ENCODE peak calls at places on chromosomes 3 and 15, in four cellular contexts. I is GM12892, M is HL-60, C is GM12891. F is an unnamed sample.
A peak's percentile ranks its signal among the peaks of the same experiment; 100 is the strongest.

GRCh38 chr3:111314146-111314873 is 227.7 kb upstream of the CD96 start:
- DNase-seq in I (no peak), M (no peak), C (no peak), F (no peak)

GRCh38 chr15:70361891-70362290 is 264.2 kb upstream of the TLE3 start:
- DNase-seq in I (no peak), M (no peak), C (no peak), F (peak; percentile 10)

GRCh38 chr3:102630531-102630930 is 195.7 kb downstream of the ZPLD1 start:
- DNase-seq in I (no peak), M (no peak), C (no peak), F (no peak)

GRCh38 chr3:107392549-107393165 is 15.4 kb downstream of the CCDC54 start:
- DNase-seq in I (no peak), M (no peak), C (no peak), F (no peak)

GRCh38 chr15:91465696-91466095 is 365.6 kb downstream of the SV2B start:
- DNase-seq in I (no peak), M (no peak), C (no peak), F (no peak)

GRCh38 chr3:13587442-13587841 is 38.5 kb downstream of the FBLN2 start:
- DNase-seq in I (no peak), M (no peak), C (no peak), F (no peak)

GRCh38 chr3:458614-459375 is 262.2 kb downstream of the CHL1 start:
- DNase-seq in I (no peak), M (no peak), C (no peak), F (no peak)

GRCh38 chr3:15265655-15266509 is 59.8 kb downstream of the CAPN7 start:
- DNase-seq in I (no peak), M (no peak), C (no peak), F (no peak)

GRCh38 chr3:136584728-136585127 is 167.4 kb downstream of the STAG1 start:
- DNase-seq in I (no peak), M (no peak), C (no peak), F (no peak)

GRCh38 chr15:72163719-72164118 is 33.9 kb downstream of the GRAMD2A start:
- DNase-seq in I (no peak), M (no peak), C (no peak), F (no peak)

GRCh38 chr3:132595036-132595435 is 2.0 kb upstream of the ACKR4 start:
- DNase-seq in I (no peak), M (peak; percentile 56), C (no peak), F (no peak)

GRCh38 chr3:120448707-120449650 is 1.8 kb downstream of the FSTL1 start:
- DNase-seq in I (no peak), M (no peak), C (no peak), F (no peak)

GRCh38 chr15:25504307-25504706 is 65.5 kb upstream of the UBE3A start:
- DNase-seq in I (no peak), M (no peak), C (no peak), F (no peak)

GRCh38 chr15:100373942-100374341 is 32.2 kb upstream of the ADAMTS17 start:
- DNase-seq in I (no peak), M (no peak), C (no peak), F (no peak)

GRCh38 chr15:81235781-81236507 is 39.3 kb downstream of the IL16 start:
- DNase-seq in I (no peak), M (no peak), C (no peak), F (no peak)

GRCh38 chr15:82697735-82698407 is 11.8 kb downstream of the AP3B2 start:
- DNase-seq in I (no peak), M (no peak), C (no peak), F (no peak)

DNA sequence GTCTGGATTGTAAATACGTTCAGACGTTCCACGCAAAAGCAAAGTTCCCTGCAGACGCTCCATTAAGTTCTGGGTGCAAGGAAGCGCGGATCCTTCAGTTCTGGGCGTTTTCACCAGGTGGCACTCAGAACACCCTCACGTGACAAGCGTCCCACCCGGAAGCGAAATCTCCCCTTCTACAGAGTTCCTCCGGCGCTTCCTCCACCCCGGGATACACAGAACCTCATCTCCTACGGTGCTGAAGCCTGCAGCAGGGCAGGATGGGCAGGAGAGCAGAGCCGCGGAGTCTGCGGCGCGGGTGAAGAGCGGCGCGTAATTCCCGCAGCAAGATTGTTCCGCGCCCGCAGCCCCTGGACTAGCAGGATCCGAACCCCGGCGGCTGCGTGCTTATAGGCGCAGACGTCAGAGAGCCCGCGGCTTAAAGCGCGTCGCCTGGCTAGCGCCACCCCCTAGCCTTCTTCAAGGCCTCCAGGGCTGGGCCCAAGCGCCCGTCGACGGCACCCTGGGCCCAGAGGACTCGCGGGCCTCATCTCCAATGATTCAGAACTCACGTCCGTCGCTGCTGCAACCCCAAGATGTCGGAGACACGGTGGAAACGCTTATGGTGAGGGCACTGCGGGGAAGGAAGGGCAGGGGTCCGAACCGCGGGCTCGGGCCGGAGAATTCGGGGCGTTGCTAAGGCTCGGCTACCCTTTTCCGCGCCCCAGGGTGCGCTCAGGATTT is at the start of gene SLC25A38:
- DNase-seq in I (peak; percentile 70), M (peak; percentile 91), C (peak; percentile 65), F (peak; percentile 96)
- TF ChIP-seq POLR2AphosphoS5 in I (no peak), M (peak; percentile 62), C (peak; percentile 62), F (peak; percentile 79)

GRCh38 chr3:141442914-141443313 is 43.9 kb upstream of the RASA2 start:
- DNase-seq in I (no peak), M (no peak), C (no peak), F (no peak)

GRCh38 chr3:141439589-141439988 is 47.2 kb upstream of the RASA2 start:
- DNase-seq in I (no peak), M (no peak), C (no peak), F (no peak)

GRCh38 chr3:141442421-141442820 is 44.4 kb upstream of the RASA2 start:
- DNase-seq in I (no peak), M (no peak), C (no peak), F (no peak)

GRCh38 chr3:141440942-141441341 is 45.9 kb upstream of the RASA2 start:
- DNase-seq in I (no peak), M (no peak), C (no peak), F (no peak)

DNA sequence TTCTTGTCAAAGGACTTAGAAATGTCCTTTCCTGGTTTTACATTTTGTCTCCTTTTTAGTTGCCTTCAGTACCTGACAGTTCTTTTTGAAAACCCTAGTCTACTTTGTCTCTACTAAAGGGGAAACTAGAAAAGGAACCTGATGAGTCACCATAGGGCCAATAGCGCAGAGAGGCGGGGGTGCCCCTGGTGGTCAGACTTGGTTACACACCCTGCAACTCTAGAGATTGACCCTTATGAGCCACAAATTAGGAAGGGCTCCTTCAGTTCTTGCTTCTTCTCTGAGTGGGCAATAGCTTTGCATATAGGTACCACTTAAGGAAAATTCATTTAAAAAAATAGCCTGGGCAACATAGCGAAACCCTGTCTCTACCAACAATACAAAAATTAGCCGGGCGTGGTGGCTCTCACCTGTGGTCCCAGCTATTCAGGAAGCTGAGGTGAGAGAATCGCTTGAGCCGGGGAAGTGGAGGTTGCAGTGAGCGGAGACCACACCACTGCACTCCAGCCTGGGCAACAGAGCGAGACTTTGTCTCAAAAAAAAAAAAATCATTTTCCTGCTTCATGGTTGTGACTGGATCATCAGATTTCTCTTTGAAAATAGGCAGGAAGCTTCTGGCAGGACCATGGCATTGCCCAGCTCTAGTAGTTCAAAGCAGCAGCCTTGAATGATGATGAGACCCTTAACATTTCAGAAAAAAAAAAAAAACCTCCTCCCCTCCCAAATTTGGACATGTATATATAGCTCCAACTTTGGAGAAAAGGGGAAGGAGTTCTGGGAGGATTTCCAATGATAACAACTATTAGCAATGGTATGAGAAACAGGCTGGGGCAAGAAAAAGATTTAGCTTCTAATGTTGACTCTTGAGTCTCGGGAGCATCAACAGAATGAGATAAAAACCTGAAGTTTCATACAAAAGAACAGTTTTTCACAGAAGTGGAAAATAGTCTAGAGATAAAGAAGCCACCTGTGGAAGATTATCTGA is 45.2 kb upstream of the RASA2 start:
- DNase-seq in I (peak; percentile 50), M (peak; percentile 80), C (peak; percentile 53), F (peak; percentile 89)
- TF ChIP-seq POLR2AphosphoS5 in I (no peak), M (no peak), C (no peak), F (no peak)

DNA sequence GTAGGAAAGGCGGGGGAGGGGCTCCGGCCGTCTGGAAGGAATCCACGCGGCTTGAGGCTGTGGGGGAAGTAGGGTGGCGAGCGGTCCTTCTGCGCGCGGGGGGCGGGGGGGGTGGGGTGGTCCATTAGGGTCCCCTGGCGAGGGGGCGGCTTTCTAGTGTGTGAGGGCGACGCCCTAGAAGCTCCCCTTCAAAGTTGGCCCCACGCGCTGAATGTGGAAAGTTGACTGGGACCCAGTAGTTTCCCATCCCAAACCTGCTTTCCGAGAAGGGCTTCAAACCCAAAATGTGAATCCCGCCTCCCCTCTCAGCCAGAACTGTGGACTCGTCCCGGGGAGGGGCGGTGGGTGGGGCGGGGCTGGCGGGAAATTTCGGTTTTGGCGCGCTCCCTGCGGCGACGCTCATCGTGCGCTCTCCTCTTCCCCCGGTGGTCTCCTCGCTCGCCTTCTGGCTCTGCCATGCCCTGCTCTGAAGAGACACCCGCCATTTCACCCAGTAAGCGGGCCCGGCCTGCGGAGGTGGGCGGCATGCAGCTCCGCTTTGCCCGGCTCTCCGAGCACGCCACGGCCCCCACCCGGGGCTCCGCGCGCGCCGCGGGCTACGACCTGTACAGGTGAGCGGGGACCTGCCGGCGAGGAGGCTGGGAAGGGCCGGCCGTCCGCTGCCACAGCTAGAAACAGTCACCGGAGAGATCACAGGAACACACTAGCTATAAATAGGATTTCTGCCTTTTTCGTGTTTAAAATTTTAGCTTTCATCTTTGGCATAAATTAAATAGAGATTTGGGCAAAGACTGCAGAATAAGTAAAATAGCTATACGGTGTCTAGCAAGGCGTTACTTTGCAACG is 790 bp downstream of the DUT start:
- DNase-seq in I (peak; percentile 66), M (peak; percentile 80), C (peak; percentile 64), F (peak; percentile 91)
- TF ChIP-seq POLR2AphosphoS5 in I (peak; percentile 3), M (peak; percentile 19), C (no peak), F (no peak)

GRCh38 chr3:186360779-186361178 is 1.3 kb downstream of the DGKG start:
- DNase-seq in I (no peak), M (peak; percentile 53), C (no peak), F (peak; percentile 83)
- TF ChIP-seq POLR2AphosphoS5 in I (no peak), M (peak; percentile 52), C (no peak), F (peak; percentile 58)

GRCh38 chr3:191259486-191259885 is 60.4 kb downstream of the OSTN start:
- DNase-seq in I (no peak), M (no peak), C (no peak), F (no peak)
- TF ChIP-seq POLR2AphosphoS5 in I (no peak), M (no peak), C (no peak), F (no peak)

GRCh38 chr3:143848707-143849106 is 439 bp upstream of the SLC9A9 start:
- DNase-seq in I (no peak), M (no peak), C (no peak), F (no peak)

GRCh38 chr3:143849854-143850549 is 1.7 kb upstream of the SLC9A9 start:
- DNase-seq in I (no peak), M (no peak), C (no peak), F (no peak)

GRCh38 chr3:143851331-143852017 is 3.2 kb upstream of the SLC9A9 start:
- DNase-seq in I (no peak), M (no peak), C (no peak), F (no peak)

GRCh38 chr3:143850877-143851276 is 2.6 kb upstream of the SLC9A9 start:
- DNase-seq in I (no peak), M (no peak), C (no peak), F (no peak)

GRCh38 chr3:143847787-143848631 is at the start of gene SLC9A9:
- DNase-seq in I (no peak), M (no peak), C (peak; percentile 11), F (peak; percentile 78)
- TF ChIP-seq POLR2AphosphoS5 in I (peak; percentile 51), M (no peak), C (no peak), F (no peak)

GRCh38 chr3:184186184-184186901 is at the start of gene ABCF3:
- DNase-seq in I (no peak), M (no peak), C (no peak), F (no peak)
- TF ChIP-seq POLR2AphosphoS5 in I (peak; percentile 65), M (peak; percentile 42), C (peak; percentile 65), F (peak; percentile 96)

F was measured in spleen.